ENCODE peak calls at places on chromosome 10, in four cellular contexts. N is MM.1S, C is SK-N-SH, P is NCI-H1105. R is an unnamed sample.

GRCh38 chr10:43094091-43094484 is 17.2 kb downstream of the RET start:
- DNase-seq in N (no peak), C (peak), P (no peak), R (no peak)

GRCh38 chr10:97047788-97048187 is 138.0 kb downstream of the SLIT1 start:
- DNase-seq in P (no peak), C (no peak), N (no peak), R (no peak)

GRCh38 chr10:30816144-30816811 is 186.7 kb upstream of the LYZL2 start:
- DNase-seq in N (no peak), C (no peak), P (no peak), R (no peak)

GRCh38 chr10:74510594-74510993 is 315.8 kb upstream of the KAT6B start:
- DNase-seq in P (no peak), N (no peak), C (no peak), R (no peak)

GRCh38 chr10:27383595-27384542 is 120.2 kb upstream of the RAB18 start:
- DNase-seq in C (no peak), N (no peak), P (no peak), R (peak)

GRCh38 chr10:100741386-100742066 is 3.9 kb upstream of the PAX2 start:
- DNase-seq in C (no peak), P (no peak), N (no peak), R (no peak)

GRCh38 chr10:103767756-103768155 is 87.6 kb downstream of the SH3PXD2A start:
- DNase-seq in P (no peak), C (no peak), N (no peak), R (no peak)

GRCh38 chr10:35572583-35572982 is 32.6 kb upstream of the GJD4 start:
- DNase-seq in C (no peak), P (no peak), N (no peak), R (no peak)

GRCh38 chr10:48656241-48656921 is 28.3 kb upstream of the WDFY4 start:
- DNase-seq in N (peak), C (peak), P (peak), R (peak)

GRCh38 chr10:73655990-73656298 is at the start of gene SYNPO2L:
- DNase-seq in P (no peak), N (no peak), C (no peak), R (no peak)

GRCh38 chr10:7014721-7015120 is 396.1 kb downstream of the SFMBT2 start:
- DNase-seq in P (no peak), N (no peak), C (no peak), R (no peak)

GRCh38 chr10:111872591-111872990 is 311.0 kb downstream of the GPAM start:
- DNase-seq in P (no peak), N (peak), C (no peak), R (no peak)

GRCh38 chr10:71484352-71484751 is 87.6 kb downstream of the CDH23 start:
- DNase-seq in N (no peak), P (no peak), C (no peak), R (no peak)

GRCh38 chr10:70666960-70667798 is 5.1 kb upstream of the ADAMTS14 start:
- DNase-seq in C (no peak), N (no peak), P (no peak), R (no peak)

GRCh38 chr10:32377458-32378370 is 30.8 kb upstream of the EPC1 start:
- DNase-seq in P (no peak), C (peak), N (peak), R (no peak)

GRCh38 chr10:131512852-131513251 is 201.3 kb upstream of the TCERG1L start:
- DNase-seq in C (peak), N (no peak), P (no peak), R (no peak)

GRCh38 chr10:30454744-30455498 is 20.9 kb downstream of the MAP3K8 start:
- DNase-seq in N (no peak), P (no peak), C (no peak), R (no peak)

GRCh38 chr10:132105302-132105995 is 39.7 kb downstream of the JAKMIP3 start:
- DNase-seq in P (no peak), C (no peak), N (no peak), R (no peak)

GRCh38 chr10:34181545-34182300 is 633.4 kb downstream of the PARD3 start:
- DNase-seq in P (no peak), C (peak), N (peak), R (no peak)

GRCh38 chr10:78944658-78945333 is 124.0 kb upstream of the ZMIZ1 start:
- DNase-seq in P (no peak), N (no peak), C (no peak), R (no peak)

GRCh38 chr10:93813507-93814465 is 56.0 kb downstream of the LGI1 start:
- DNase-seq in P (peak), C (peak), N (peak), R (no peak)

GRCh38 chr10:4477664-4478063 is 348.3 kb upstream of the AKR1E2 start:
- DNase-seq in C (no peak), P (no peak), N (no peak), R (no peak)

GRCh38 chr10:73552819-73553218 is 38.3 kb downstream of the USP54 start:
- DNase-seq in N (no peak), C (no peak), P (no peak), R (no peak)

GRCh38 chr10:91200314-91201212 is 19.9 kb upstream of the PCGF5 start:
- DNase-seq in C (no peak), P (no peak), N (no peak), R (no peak)